ENCODE peak calls at places on chromosomes 2 and 18, in eight cellular contexts. T is CD4-positive, alpha-beta T cell; H is IMR-90; G is body of pancreas; P is hepatocyte; O is fibroblast of lung; D is dorsolateral prefrontal cortex; N is PC-3. L is an unnamed sample.

GRCh38 chr2:228180126-228181097 is 1.1 kb downstream of the SPHKAP start:
- DNase-seq in T (no peak), H (no peak), G (no peak), P (no peak), O (no peak), D (no peak), N (no peak), L (no peak)

GRCh38 chr2:88671786-88672427 is 19.6 kb upstream of the RPIA start:
- DNase-seq in T (no peak), H (peak; percentile 70), G (no peak), P (peak; percentile 58), O (peak; percentile 47), D (no peak), N (peak; percentile 85), L (peak; percentile 58)

GRCh38 chr2:113895301-113895700 is 5.4 kb downstream of the ACTR3 start:
- DNase-seq in T (no peak), H (no peak), G (no peak), P (no peak), O (peak; percentile 48), D (no peak), N (no peak), L (no peak)

GRCh38 chr2:102620367-102620766 is 1.0 kb downstream of the SLC9A2 start:
- DNase-seq in T (no peak), H (no peak), G (no peak), P (peak; percentile 23), O (no peak), D (no peak), N (peak; percentile 55), L (no peak)

GRCh38 chr2:227881866-227882517 is 10.6 kb downstream of the DAW1 start:
- DNase-seq in T (no peak), H (peak; percentile 40), G (no peak), P (no peak), O (peak; percentile 35), D (no peak), N (peak; percentile 71), L (no peak)

GRCh38 chr2:88735853-88736252 is 44.4 kb downstream of the RPIA start:
- DNase-seq in T (no peak), H (no peak), G (no peak), P (peak; percentile 13), O (no peak), D (no peak), N (peak; percentile 67), L (peak; percentile 28)

GRCh38 chr2:238097988-238098853 is 1.9 kb upstream of the ESPNL start:
- DNase-seq in T (no peak), H (no peak), G (peak; percentile 58), P (peak; percentile 35), O (peak; percentile 23), D (no peak), N (peak; percentile 68), L (peak; percentile 90)

GRCh38 chr18:13800505-13801259 is 23.3 kb upstream of the MC5R start:
- DNase-seq in T (peak; percentile 59), H (peak; percentile 18), G (peak; percentile 59), P (peak; percentile 87), O (peak; percentile 44), D (peak; percentile 78), N (peak; percentile 85), L (peak; percentile 79)

GRCh38 chr2:213101109-213101508 is 50.3 kb downstream of the IKZF2 start:
- DNase-seq in T (no peak), H (no peak), G (no peak), P (no peak), O (peak; percentile 6), D (no peak), N (peak; percentile 47), L (no peak)

GRCh38 chr2:181058378-181059269 is 78.2 kb downstream of the UBE2E3 start:
- DNase-seq in T (no peak), H (peak; percentile 29), G (peak; percentile 30), P (peak; percentile 35), O (no peak), D (no peak), N (peak; percentile 72), L (peak; percentile 24)
- TF ChIP-seq CTCF in T (peak; percentile 92), H (peak; percentile 55), G (peak; percentile 69), P (peak; percentile 65), O (peak; percentile 55), D (peak; percentile 56), N (peak; percentile 93), L (peak; percentile 75)

DNA sequence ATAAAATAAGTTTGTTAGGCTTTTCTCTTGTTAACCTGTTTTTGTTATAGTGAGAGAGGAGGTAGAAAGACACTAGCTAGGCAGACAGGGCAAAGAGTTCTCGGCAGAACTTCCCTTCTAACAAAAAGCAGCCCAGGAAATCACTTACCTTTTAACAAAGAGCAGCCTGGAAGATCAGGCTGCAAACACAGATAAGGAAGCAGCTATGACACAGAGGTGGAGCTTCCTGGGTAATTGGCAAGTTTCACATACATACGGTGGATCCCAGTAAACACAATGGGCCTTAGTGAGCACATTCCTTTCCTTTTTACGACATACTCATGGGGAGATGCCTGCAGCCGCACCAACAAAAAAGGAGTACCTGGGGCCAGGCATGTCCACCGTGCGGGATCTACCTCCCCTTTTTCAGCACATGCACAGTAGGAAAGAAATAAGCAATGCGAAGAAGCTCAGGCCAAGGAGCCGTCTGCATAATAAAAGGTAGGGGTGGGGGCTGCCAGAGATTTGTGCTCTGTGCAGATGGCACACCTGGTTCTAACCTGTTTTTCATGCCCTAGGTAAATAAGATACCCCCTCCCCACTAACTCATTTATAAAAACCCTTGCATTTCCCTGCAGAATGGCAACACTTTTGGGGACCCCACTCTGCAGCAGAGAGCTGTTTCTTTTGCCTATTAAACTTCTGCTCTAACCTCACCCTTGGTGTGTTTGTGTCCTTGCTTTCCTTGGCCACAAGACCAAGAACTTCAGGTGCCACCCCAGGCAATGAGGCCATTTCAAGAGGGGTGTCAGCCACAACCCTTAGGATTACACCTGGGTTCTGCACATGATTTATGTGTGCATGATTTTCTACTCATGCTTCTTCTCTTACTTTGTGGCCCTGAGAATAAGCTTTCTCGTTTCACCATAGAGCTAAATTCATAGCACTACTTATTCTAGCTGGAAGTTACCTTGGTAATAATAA is 26.5 kb downstream of the MDH1 start:
- DNase-seq in T (no peak), H (peak; percentile 55), G (no peak), P (peak; percentile 52), O (peak; percentile 64), D (no peak), N (peak; percentile 89), L (peak; percentile 70)
- H3K27ac ChIP-seq in T (no peak overlapping the region), H (no peak overlapping the region), G (no peak overlapping the region), P (peak overlapping the region; percentile 92), O (no peak overlapping the region), D (no peak overlapping the region), N (peak overlapping the region; percentile 75), L (peak overlapping the region; percentile 31)

GRCh38 chr2:45024600-45025291 is 15.5 kb upstream of the SIX2 start:
- DNase-seq in T (no peak), H (peak; percentile 53), G (peak; percentile 73), P (peak; percentile 48), O (peak; percentile 84), D (no peak), N (peak; percentile 99), L (peak; percentile 83)
- TF ChIP-seq CTCF in T (no peak), H (no peak), G (peak; percentile 33), P (no peak), O (no peak), D (no peak), N (peak; percentile 92), L (no peak)

DNA sequence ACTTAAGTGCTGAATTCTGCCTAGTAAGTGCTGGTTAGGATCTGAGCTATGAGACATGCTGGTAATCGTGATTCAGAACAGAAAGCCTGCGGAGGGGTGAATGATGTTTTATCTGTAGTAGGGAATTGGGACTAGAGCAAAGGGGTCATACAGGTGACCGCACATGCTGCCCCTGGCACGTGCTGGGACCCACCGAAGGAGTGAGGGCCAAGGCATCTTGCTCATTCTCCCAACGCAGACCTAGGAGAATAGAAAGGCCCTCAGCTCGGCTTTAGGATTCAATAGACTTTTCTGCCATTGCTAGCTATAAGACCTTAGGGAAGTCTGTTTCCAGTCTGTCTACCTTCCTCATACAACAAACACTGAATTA is 8.8 kb upstream of the SMAD7 start:
- DNase-seq in T (no peak), H (no peak), G (no peak), P (no peak), O (no peak), D (no peak), N (no peak), L (no peak)
- H3K27ac ChIP-seq in T (no peak overlapping the region), H (no peak overlapping the region), G (no peak overlapping the region), P (no peak overlapping the region), O (no peak overlapping the region), D (no peak overlapping the region), N (no peak overlapping the region), L (no peak overlapping the region)

GRCh38 chr18:80200171-80200931 is 47.0 kb downstream of the PARD6G start:
- DNase-seq in T (no peak), H (peak; percentile 17), G (no peak), P (peak; percentile 39), O (no peak), D (peak; percentile 76), N (no peak), L (no peak)
- TF ChIP-seq CTCF in T (no peak), H (peak; percentile 13), G (no peak), P (peak; percentile 23), O (peak; percentile 48), D (peak; percentile 55), N (no peak), L (no peak)